ENCODE peak calls at places on chromosomes 13 and 19, in nine cellular contexts. W, V, U, F, Q, X, E, R and L are unnamed samples.

GRCh38 chr13:29508130-29508873 is 87.2 kb downstream of the SLC7A1 start:
- DNase-seq in W (peak), V (peak), U (peak), F (peak), Q (peak), X (peak), E (peak), R (peak), L (peak)

GRCh38 chr13:45782327-45783045 is 69.1 kb downstream of the SIAH3 start:
- DNase-seq in W (no peak), V (no peak), U (no peak), F (no peak), Q (no peak), X (no peak), E (no peak), R (no peak), L (no peak)

GRCh38 chr19:55636723-55637122 is 4.1 kb upstream of the ZNF580 start:
- DNase-seq in W (no peak), V (no peak), U (no peak), F (no peak), Q (no peak), X (no peak), E (no peak), R (no peak), L (no peak)

GRCh38 chr13:33341861-33342452 is 56.4 kb upstream of the STARD13 start:
- DNase-seq in W (no peak), V (no peak), U (no peak), F (no peak), Q (no peak), X (no peak), E (no peak), R (no peak), L (no peak)

GRCh38 chr19:28522545-28522922 is 690.4 kb downstream of the UQCRFS1 start:
- DNase-seq in W (no peak), V (no peak), U (no peak), F (no peak), Q (no peak), X (no peak), E (no peak), R (no peak), L (no peak)

GRCh38 chr13:30052127-30052526 is 201.7 kb upstream of the UBL3 start:
- DNase-seq in W (no peak), V (no peak), U (no peak), F (no peak), Q (no peak), X (no peak), E (no peak), R (no peak), L (no peak)

GRCh38 chr13:36310417-36311108 is 12.9 kb upstream of the CCDC169 start:
- DNase-seq in W (no peak), V (no peak), U (no peak), F (no peak), Q (no peak), X (no peak), E (no peak), R (no peak), L (no peak)

GRCh38 chr19:6828698-6829633 is 56.5 kb downstream of the VAV1 start:
- DNase-seq in W (peak), V (peak), U (no peak), F (peak), Q (peak), X (no peak), E (peak), R (peak), L (no peak)

GRCh38 chr19:10390652-10391286 is 10.4 kb upstream of the TYK2 start:
- DNase-seq in W (peak), V (peak), U (no peak), F (peak), Q (peak), X (peak), E (peak), R (peak), L (no peak)

GRCh38 chr19:38194061-38194701 is 29.8 kb downstream of the DPF1 start:
- DNase-seq in W (peak), V (no peak), U (no peak), F (no peak), Q (no peak), X (no peak), E (no peak), R (no peak), L (no peak)

GRCh38 chr19:50191270-50191669 is 12.2 kb upstream of the MYH14 start:
- DNase-seq in W (no peak), V (no peak), U (no peak), F (no peak), Q (no peak), X (no peak), E (no peak), R (no peak), L (no peak)

GRCh38 chr19:7521551-7522071 is 813 bp upstream of the MCOLN1 start:
- DNase-seq in W (peak), V (no peak), U (no peak), F (no peak), Q (no peak), X (no peak), E (no peak), R (no peak), L (no peak)

GRCh38 chr13:114120486-114121430 is 11.7 kb downstream of the RASA3 start:
- DNase-seq in W (no peak), V (no peak), U (no peak), F (no peak), Q (peak), X (no peak), E (no peak), R (no peak), L (no peak)

GRCh38 chr19:56504581-56504980 is 3.1 kb upstream of the ZNF471 start:
- DNase-seq in W (peak), V (no peak), U (no peak), F (peak), Q (peak), X (no peak), E (peak), R (no peak), L (no peak)

GRCh38 chr19:4851551-4852290 is 15.7 kb downstream of the PLIN3 start:
- DNase-seq in W (peak), V (peak), U (no peak), F (peak), Q (peak), X (peak), E (peak), R (peak), L (peak)

GRCh38 chr13:52405767-52406494 is at the start of gene THSD1:
- DNase-seq in W (peak), V (no peak), U (no peak), F (peak), Q (peak), X (peak), E (peak), R (peak), L (no peak)

GRCh38 chr13:105871768-105872167 is 663.7 kb downstream of the EFNB2 start:
- DNase-seq in W (no peak), V (no peak), U (no peak), F (no peak), Q (no peak), X (no peak), E (no peak), R (no peak), L (no peak)